ENCODE peak calls at places on chromosomes 4 and X, in six cellular contexts. L is neuronal stem cell, M is neural progenitor cell, Z is A673, Y is iPS DF 6.9, U is gastrocnemius medialis. O is an unnamed sample.

GRCh38 chr4:142648378-142648777 is 197.7 kb downstream of the INPP4B start:
- DNase-seq in Y (no peak), L (no peak), Z (no peak), M (peak), U (no peak), O (no peak)

GRCh38 chr4:77618383-77619241 is 13.0 kb downstream of the CXCL13 start:
- DNase-seq in L (peak), M (peak), U (peak), Z (peak), Y (peak), O (peak)

GRCh38 chrX:53684415-53685192 is 1.9 kb downstream of the HUWE1 start:
- DNase-seq in M (no peak), U (no peak), Y (no peak), Z (peak), L (no peak), O (no peak)

GRCh38 chrX:116409224-116409623 is 27.2 kb upstream of the SLC6A14 start:
- DNase-seq in Y (no peak), U (no peak), Z (no peak), M (no peak), L (no peak), O (no peak)

GRCh38 chr4:188399834-188400233 is 260.6 kb downstream of the TRIML1 start:
- DNase-seq in Z (no peak), Y (peak), U (no peak), M (no peak), L (no peak), O (no peak)

GRCh38 chrX:9465380-9466114 is 689 bp downstream of the TBL1X start:
- DNase-seq in Z (peak), L (no peak), M (peak), Y (no peak), U (peak), O (no peak)

GRCh38 chr4:76943129-76943620 is 6.4 kb upstream of the SEPTIN11 start:
- DNase-seq in L (no peak), M (no peak), U (no peak), Z (no peak), Y (no peak), O (no peak)

GRCh38 chrX:107566603-107567262 is 61.6 kb upstream of the PRPS1 start:
- DNase-seq in U (no peak), M (no peak), Y (no peak), Z (no peak), L (no peak), O (no peak)

GRCh38 chr4:129014566-129015509 is 78.5 kb downstream of the SCLT1 start:
- DNase-seq in Z (no peak), Y (no peak), M (no peak), L (no peak), U (no peak), O (no peak)

GRCh38 chrX:45505214-45505613 is 304.5 kb upstream of the DIPK2B start:
- DNase-seq in Y (no peak), M (no peak), Z (peak), U (no peak), L (no peak), O (no peak)

GRCh38 chr4:155759372-155760252 is 791 bp downstream of the GUCY1B1 start:
- DNase-seq in Z (peak), U (peak), Y (no peak), M (peak), L (peak), O (peak)

GRCh38 chr4:95129708-95130343 is 372.1 kb downstream of the BMPR1B start:
- DNase-seq in U (peak), L (no peak), Y (no peak), M (no peak), Z (peak), O (peak)

GRCh38 chrX:125782184-125782583 is 383.9 kb downstream of the DCAF12L2 start:
- DNase-seq in Z (no peak), M (no peak), U (no peak), L (no peak), Y (no peak), O (no peak)

GRCh38 chrX:123525131-123525725 is 207.6 kb downstream of the THOC2 start:
- DNase-seq in L (no peak), U (no peak), Y (no peak), M (no peak), Z (no peak), O (no peak)

GRCh38 chr4:165974647-165975335 is 101.8 kb downstream of the TLL1 start:
- DNase-seq in M (no peak), Z (no peak), U (no peak), L (no peak), Y (no peak), O (no peak)

GRCh38 chr4:126583509-126583908 is 1049.2 kb upstream of the INTU start:
- DNase-seq in Y (no peak), L (no peak), M (peak), U (no peak), Z (peak), O (no peak)

GRCh38 chrX:3159995-3160715 is 118.9 kb downstream of the ARSF start:
- DNase-seq in L (no peak), M (no peak), Y (no peak), U (no peak), Z (no peak), O (no peak)

GRCh38 chr4:184474261-184475095 is at the start of gene IRF2:
- DNase-seq in Y (peak), Z (peak), M (peak), L (peak), U (peak), O (peak)

GRCh38 chr4:170888660-170889059 is 798.9 kb upstream of the AADAT start:
- DNase-seq in L (no peak), Y (no peak), U (no peak), M (no peak), Z (no peak), O (no peak)

GRCh38 chr4:138243369-138243768 is 1.2 kb upstream of the SLC7A11 start:
- DNase-seq in U (no peak), M (no peak), Y (no peak), Z (no peak), L (no peak), O (no peak)

GRCh38 chr4:151921811-151922210 is 161.0 kb upstream of the GATB start:
- DNase-seq in U (no peak), L (no peak), Y (no peak), Z (no peak), M (no peak), O (no peak)

GRCh38 chrX:135596495-135596894 is 76.0 kb downstream of the INTS6L start:
- DNase-seq in Z (peak), M (peak), Y (peak), L (peak), U (peak), O (no peak)

GRCh38 chrX:49058794-49059193 is at the start of gene CCDC120:
- DNase-seq in Y (no peak), M (no peak), Z (no peak), L (no peak), U (no peak), O (no peak)

GRCh38 chr4:140935259-140935658 is 179.1 kb upstream of the TBC1D9 start:
- DNase-seq in Z (no peak), Y (no peak), U (peak), M (no peak), L (no peak), O (peak)

GRCh38 chrX:28189011-28189410 is 207.8 kb upstream of the DCAF8L1 start:
- DNase-seq in L (no peak), Y (no peak), Z (no peak), M (no peak), U (no peak), O (no peak)

GRCh38 chr4:55903577-55903976 is 45.2 kb upstream of the CEP135 start:
- DNase-seq in U (no peak), Y (no peak), M (no peak), L (no peak), Z (peak), O (no peak)

GRCh38 chr4:94307231-94307840 is 35.3 kb downstream of the HPGDS start:
- DNase-seq in M (no peak), Y (no peak), Z (no peak), L (no peak), U (no peak), O (no peak)

GRCh38 chr4:139786494-139787354 is 121.1 kb downstream of the MGST2 start:
- DNase-seq in L (no peak), U (no peak), Y (no peak), M (no peak), Z (peak), O (no peak)

GRCh38 chrX:103211012-103211715 is 3.7 kb upstream of the BEX4 start:
- DNase-seq in Z (peak), L (peak), Y (peak), U (no peak), M (peak), O (no peak)

GRCh38 chr4:153541426-153542096 is 75.4 kb downstream of the TMEM131L start:
- DNase-seq in U (no peak), Z (no peak), M (no peak), Y (no peak), L (no peak), O (no peak)

GRCh38 chr4:139214039-139214534 is 37.1 kb upstream of the ELF2 start:
- DNase-seq in L (no peak), Z (no peak), Y (peak), U (peak), M (peak), O (no peak)

GRCh38 chrX:40176256-40176978 is 78.7 kb upstream of the BCOR start:
- DNase-seq in U (peak), L (no peak), Y (no peak), M (peak), Z (peak), O (no peak)

GRCh38 chr4:134722306-134722705 is 520.7 kb upstream of the PABPC4L start:
- DNase-seq in U (no peak), L (no peak), Y (no peak), M (no peak), Z (no peak), O (no peak)

GRCh38 chr4:25860586-25861421 is 2.0 kb downstream of the SEL1L3 start:
- DNase-seq in Z (no peak), M (no peak), U (no peak), Y (no peak), L (no peak), O (no peak)

GRCh38 chr4:6657242-6658203 is 17.0 kb downstream of the MRFAP1 start:
- DNase-seq in Z (no peak), U (no peak), Y (no peak), L (no peak), M (no peak), O (no peak)

GRCh38 chr4:56930638-56931037 is 22.9 kb downstream of the REST start:
- DNase-seq in Z (no peak), L (no peak), Y (no peak), M (no peak), U (no peak), O (no peak)

GRCh38 chr4:186684889-186685309 is 38.8 kb downstream of the FAT1 start:
- DNase-seq in M (peak), U (no peak), L (no peak), Z (no peak), Y (no peak), O (no peak)
- H3K27ac ChIP-seq in M (no peak), U (no peak), L (no peak), Z (peak), Y (no peak), O (no peak)

GRCh38 chr4:73523126-73523525 is 41.6 kb downstream of the AFM start:
- DNase-seq in Z (no peak), M (no peak), U (no peak), L (no peak), Y (no peak), O (no peak)

GRCh38 chr4:73528171-73528570 is 46.6 kb downstream of the AFM start:
- DNase-seq in Y (no peak), M (no peak), Z (no peak), U (no peak), L (no peak), O (no peak)

GRCh38 chr4:73520821-73521220 is 39.3 kb downstream of the AFM start:
- DNase-seq in L (peak), M (peak), U (no peak), Y (peak), Z (peak), O (no peak)

GRCh38 chr4:73527196-73527595 is 45.7 kb downstream of the AFM start:
- DNase-seq in U (no peak), L (no peak), Y (no peak), M (no peak), Z (no peak), O (no peak)

DNA sequence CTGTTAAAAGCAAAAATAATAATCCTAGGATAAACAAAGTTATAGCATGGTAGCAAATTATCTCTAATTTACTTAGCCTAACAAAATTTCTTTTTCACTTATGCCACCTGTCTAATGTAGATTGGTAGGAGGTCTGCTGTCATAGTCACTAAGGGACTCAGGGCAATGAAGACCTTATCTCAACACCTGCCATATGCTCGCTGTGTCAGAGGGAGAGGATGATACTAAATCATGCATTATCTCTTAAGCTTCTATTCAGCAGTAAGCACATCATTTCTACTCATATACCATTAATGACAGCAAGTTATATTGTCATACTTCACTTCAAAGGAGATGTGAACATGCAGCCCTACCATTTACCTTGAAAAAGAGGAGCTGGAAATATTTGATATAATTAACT is 44.1 kb downstream of the AFM start:
- DNase-seq in M (no peak), U (no peak), Z (no peak), Y (no peak), L (no peak), O (no peak)
- H3K27ac ChIP-seq in M (no peak), U (no peak), Z (no peak), Y (no peak), L (no peak), O (no peak)

GRCh38 chr4:38089961-38090360 is 129.8 kb downstream of the PTTG2 start:
- DNase-seq in Z (no peak), L (no peak), U (no peak), Y (no peak), M (no peak), O (no peak)

GRCh38 chr4:38086515-38087226 is 126.5 kb downstream of the PTTG2 start:
- DNase-seq in U (no peak), M (no peak), L (no peak), Z (no peak), Y (no peak), O (no peak)

GRCh38 chr4:38085394-38086150 is 125.4 kb downstream of the PTTG2 start:
- DNase-seq in M (peak), L (no peak), Y (no peak), U (no peak), Z (no peak), O (no peak)

GRCh38 chr4:38090450-38091246 is 130.4 kb downstream of the PTTG2 start:
- DNase-seq in U (no peak), Z (no peak), Y (no peak), M (no peak), L (no peak), O (no peak)

GRCh38 chr4:38088321-38088720 is 128.1 kb downstream of the PTTG2 start:
- DNase-seq in U (no peak), M (no peak), Z (no peak), L (no peak), Y (no peak), O (no peak)
- H3K27ac ChIP-seq in U (no peak), M (no peak), Z (no peak), L (no peak), Y (no peak), O (no peak)

DNA sequence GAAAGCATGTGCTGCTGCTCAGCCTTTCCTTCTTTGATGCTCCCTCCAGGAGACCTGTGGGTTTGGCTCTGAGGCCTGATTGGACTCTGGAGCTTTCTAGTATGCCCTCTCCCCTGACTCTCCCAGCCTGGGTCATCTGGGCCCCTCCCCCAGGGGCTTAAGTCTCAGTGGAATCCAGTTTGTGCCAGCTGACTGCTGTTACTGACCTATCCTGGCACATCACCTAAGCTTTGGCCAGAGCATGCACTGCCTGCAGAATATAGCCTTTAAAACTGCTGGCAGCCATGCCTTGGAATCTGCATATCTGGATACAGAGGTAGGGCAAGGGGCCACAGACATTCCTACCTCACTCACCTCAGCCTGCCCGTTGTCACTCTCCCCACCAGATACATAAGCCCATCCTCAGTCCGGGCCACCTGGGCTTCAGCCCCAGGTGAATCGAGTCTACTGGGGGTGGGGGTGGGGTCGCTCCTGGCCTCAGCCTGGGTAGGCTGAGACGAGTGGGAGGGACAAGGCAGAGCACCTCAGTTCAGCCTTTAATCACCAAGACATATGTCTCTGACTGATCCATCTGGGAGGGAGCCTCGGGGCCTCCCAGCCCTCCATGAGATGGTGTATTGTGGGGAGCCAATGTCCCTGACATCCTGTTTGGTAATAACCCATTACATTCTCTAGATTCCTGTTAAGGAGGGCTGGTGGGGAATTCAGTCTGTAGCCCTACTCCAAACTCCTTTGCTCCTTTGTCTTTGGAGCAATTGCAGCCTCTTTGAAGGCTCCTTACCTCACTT is 61.2 kb downstream of the STARD8 start:
- DNase-seq in Y (no peak), L (no peak), M (peak), U (no peak), Z (no peak), O (no peak)
- H3K27ac ChIP-seq in Y (no peak), L (no peak), M (no peak), U (no peak), Z (no peak), O (no peak)

GRCh38 chrX:15738686-15739016 is 581 bp downstream of the CA5B start:
- DNase-seq in L (no peak), M (no peak), U (no peak), Y (no peak), Z (no peak), O (no peak)

GRCh38 chrX:15739886-15740285 is 1.8 kb downstream of the CA5B start:
- DNase-seq in M (no peak), L (no peak), Z (no peak), U (no peak), Y (no peak), O (no peak)

GRCh38 chrX:15737188-15737956 is 698 bp upstream of the CA5B start:
- DNase-seq in Y (no peak), L (no peak), M (no peak), Z (no peak), U (no peak), O (no peak)

DNA sequence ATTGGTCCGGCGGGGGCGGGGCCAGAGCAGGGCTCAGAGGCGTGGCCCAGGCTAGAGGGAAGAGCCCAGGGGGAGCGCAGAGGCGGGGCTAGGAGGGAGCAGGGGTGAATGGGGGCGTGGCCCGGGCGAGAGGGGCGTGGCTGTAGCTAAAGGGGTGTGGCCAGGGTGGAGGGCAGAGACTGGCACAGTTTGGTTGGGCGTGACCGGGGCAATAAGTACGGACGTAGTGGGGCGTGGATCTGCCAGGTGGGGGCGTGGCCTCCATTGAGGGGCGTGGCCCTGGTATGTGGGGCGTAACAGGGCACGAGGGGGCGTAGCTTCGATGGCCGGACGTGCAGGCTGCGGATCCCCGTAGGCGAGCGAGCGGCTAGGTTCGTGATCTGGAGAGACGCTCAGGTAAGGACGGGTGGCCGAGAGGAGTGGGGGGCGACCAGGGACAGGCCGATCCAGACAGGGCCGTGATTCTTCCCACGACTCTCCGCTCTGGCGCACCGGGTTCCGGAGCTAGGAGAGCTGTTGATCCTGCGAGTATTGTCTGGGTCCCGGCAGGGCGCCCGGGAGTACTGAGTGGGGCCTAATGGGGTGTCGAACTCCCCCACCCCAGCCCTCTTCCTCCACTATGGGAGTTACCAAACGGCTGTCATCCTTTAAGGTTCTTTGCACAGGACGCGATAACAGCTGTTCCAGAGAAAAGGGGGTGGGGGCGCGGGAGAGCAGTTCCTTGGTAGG is at the start of gene CA5B:
- DNase-seq in Z (peak), L (peak), Y (peak), U (peak), M (peak), O (peak)
- H3K27ac ChIP-seq in Z (no peak), L (no peak), Y (no peak), U (peak), M (no peak), O (peak)